ENCODE peak calls at places on chromosomes 5 and 9, in five cellular contexts. C is neural progenitor cell, U is stomach, B is hepatocyte, S is ascending aorta. T is an unnamed sample.
A peak's percentile ranks its signal among the peaks of the same experiment; 100 is the strongest.

GRCh38 chr5:175873090-175873454 is 1.7 kb downstream of the CPLX2 start:
- DNase-seq in C (peak; percentile 80), U (no peak), B (peak; percentile 18), S (no peak), T (peak; percentile 86)

GRCh38 chr5:59460368-59461153 is 433.0 kb downstream of the PDE4D start:
- DNase-seq in C (no peak), U (no peak), B (no peak), S (no peak), T (peak; percentile 56)

GRCh38 chr5:20656262-20656661 is 668.3 kb upstream of the CDH18 start:
- DNase-seq in C (no peak), U (no peak), B (no peak), S (no peak), T (no peak)

GRCh38 chr5:137636846-137637515 is 98.9 kb downstream of the KLHL3 start:
- DNase-seq in C (no peak), U (no peak), B (no peak), S (no peak), T (no peak)

GRCh38 chr5:148976569-148977321 is 86.1 kb downstream of the SH3TC2 start:
- DNase-seq in C (peak; percentile 57), U (no peak), B (no peak), S (no peak), T (no peak)

GRCh38 chr9:89664896-89665329 is 60.1 kb downstream of the GADD45G start:
- DNase-seq in C (no peak), U (peak; percentile 94), B (peak; percentile 78), S (no peak), T (no peak)

GRCh38 chr9:15277400-15278137 is 29.4 kb downstream of the TTC39B start:
- DNase-seq in C (peak; percentile 23), U (no peak), B (no peak), S (no peak), T (no peak)

GRCh38 chr9:109487247-109487646 is 10.9 kb downstream of the PTPN3 start:
- DNase-seq in C (no peak), U (no peak), B (peak; percentile 32), S (no peak), T (no peak)

GRCh38 chr9:136572596-136573313 is 26.9 kb upstream of the NOTCH1 start:
- DNase-seq in C (no peak), U (no peak), B (no peak), S (no peak), T (no peak)

GRCh38 chr9:18863821-18864220 is 169.2 kb downstream of the SAXO1 start:
- DNase-seq in C (no peak), U (no peak), B (no peak), S (no peak), T (no peak)

GRCh38 chr9:137129089-137129455 is 9.9 kb upstream of the GRIN1 start:
- DNase-seq in C (peak; percentile 46), U (peak; percentile 35), B (no peak), S (no peak), T (peak; percentile 64)

GRCh38 chr5:17132444-17133083 is 84.9 kb upstream of the BASP1 start:
- DNase-seq in C (peak; percentile 43), U (no peak), B (peak; percentile 41), S (no peak), T (no peak)

GRCh38 chr5:80151890-80152289 is 104.0 kb downstream of the SERINC5 start:
- DNase-seq in C (no peak), U (no peak), B (no peak), S (no peak), T (no peak)

GRCh38 chr5:181171782-181172181 is 24.4 kb downstream of the OR2V2 start:
- DNase-seq in C (no peak), U (no peak), B (no peak), S (no peak), T (no peak)

GRCh38 chr5:181170996-181171395 is 23.6 kb downstream of the OR2V2 start:
- DNase-seq in C (no peak), U (no peak), B (no peak), S (no peak), T (no peak)

GRCh38 chr5:181173420-181174342 is 26.3 kb downstream of the OR2V2 start:
- DNase-seq in C (peak; percentile 59), U (no peak), B (peak; percentile 52), S (no peak), T (no peak)

GRCh38 chr5:181170237-181170830 is 22.9 kb downstream of the OR2V2 start:
- DNase-seq in C (peak; percentile 61), U (no peak), B (peak; percentile 37), S (no peak), T (no peak)

DNA sequence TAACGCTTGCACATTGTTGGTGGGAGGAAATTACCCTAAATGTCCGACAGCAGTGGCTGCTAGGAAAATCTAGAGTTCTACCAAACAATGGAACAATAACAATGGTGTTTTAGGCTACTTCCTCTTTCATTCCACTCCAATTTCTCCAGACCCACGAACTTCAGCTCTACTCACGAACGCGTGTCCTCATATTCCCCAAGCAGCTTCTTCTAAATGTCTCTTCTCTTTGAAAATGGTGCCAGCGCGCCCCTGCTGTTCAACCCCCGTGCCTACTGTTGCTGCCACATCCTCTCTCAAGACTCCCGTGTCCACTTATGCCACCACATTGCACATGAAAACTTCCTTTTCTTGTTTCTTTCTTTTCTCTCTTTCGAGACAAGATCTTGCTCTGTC is 25.6 kb downstream of the OR2V2 start:
- DNase-seq in C (no peak), U (no peak), B (no peak), S (no peak), T (no peak)
- TF ChIP-seq CTCF in C (peak; percentile 34), U (no peak), B (peak; percentile 19), S (no peak), T (no peak)

DNA sequence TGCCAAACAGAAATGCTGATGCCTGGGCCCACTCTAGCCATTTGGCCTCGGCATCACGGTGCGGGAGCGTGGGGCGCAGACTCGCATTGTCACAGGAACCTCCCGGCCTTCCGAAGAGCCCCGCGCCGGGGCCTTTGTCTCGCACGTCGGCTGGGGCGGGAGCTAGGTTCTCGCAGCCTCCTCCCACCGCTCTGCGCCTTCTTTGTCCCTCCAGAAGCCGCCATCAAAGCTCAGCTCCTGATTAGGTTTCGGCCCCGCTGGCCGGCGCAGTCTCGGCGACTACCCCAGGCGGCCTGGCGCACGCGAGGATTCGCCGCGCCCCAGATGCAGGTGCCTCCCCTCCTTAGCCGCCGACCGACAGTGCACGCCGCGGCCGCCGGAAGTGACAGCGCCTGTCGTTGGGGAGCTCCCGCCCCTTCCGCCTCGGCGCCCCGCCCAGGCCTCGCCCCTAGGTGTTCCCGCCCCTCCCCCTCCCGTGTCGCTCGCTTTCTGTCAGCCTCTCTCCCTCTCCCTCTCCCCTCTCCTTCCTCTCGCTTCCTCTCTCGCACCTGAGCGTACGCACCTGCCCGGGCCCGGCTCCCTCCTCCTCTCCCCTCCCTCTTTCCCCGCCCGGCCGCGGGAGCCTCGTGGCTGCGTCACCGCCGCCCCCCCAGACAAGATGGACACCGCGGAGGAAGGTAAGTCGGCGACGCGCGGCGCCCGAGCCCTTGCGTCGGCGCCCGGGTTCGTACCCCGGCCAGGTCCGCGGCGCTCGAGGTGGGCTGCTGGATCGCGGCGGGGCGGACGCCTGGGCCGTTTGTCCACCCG is at the start of gene MARCHF6:
- DNase-seq in C (peak; percentile 98), U (peak; percentile 98), B (peak; percentile 99), S (peak; percentile 79), T (peak; percentile 99)
- H3K9me3 ChIP-seq in C (no peaks in the 10 kb centered on the region), U (no peaks in the 10 kb centered on the region), B (no peaks in the 10 kb centered on the region), S (no peaks in the 10 kb centered on the region), T (no peaks in the 10 kb centered on the region)

DNA sequence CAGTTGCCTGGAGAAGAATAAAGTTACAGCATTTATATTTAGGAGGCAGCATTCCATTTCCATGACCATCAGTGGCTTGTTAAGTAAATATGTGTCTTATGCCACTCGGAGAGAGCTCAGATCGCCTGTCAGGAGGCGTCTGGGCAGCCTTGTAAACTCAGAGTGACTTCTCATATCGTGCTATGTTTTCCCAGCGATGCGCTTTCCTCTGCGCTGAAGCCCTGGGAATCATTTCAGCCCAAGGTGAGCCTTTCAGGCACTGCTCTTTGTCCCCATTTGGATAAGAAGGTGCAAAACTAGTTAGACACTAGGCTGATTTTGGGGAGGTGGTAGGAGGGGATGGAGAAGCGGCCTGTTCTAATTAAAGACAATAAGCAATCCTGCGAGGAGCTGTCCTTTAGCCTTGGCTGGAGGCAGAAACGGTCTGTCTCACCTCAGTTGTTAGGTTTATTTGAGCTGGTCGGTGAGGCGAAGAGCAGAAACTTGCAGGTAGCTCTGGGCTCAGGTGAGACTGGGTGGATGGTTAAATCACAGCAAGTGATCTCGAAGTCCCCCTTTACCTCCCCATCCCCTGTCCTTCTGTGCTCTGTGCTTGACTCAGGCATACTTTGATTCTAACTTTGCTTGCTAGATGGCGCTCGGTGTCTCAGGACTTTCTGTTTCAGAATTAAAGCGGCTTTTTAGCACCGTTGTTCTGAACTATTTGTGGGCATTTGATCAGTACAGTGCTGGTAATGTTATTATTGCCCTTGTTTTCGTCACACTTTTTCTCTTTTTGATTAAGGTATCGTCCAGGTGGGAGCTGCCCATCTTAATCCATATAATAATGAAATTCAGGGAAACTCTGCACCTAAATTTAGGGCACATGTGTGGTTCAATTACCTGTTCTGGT is 24.6 kb downstream of the NR2F1 start:
- DNase-seq in C (peak; percentile 84), U (no peak), B (peak; percentile 65), S (no peak), T (peak; percentile 54)
- TF ChIP-seq CTCF in C (peak; percentile 72), U (no peak), B (peak; percentile 66), S (peak; percentile 24), T (peak; percentile 74)

DNA sequence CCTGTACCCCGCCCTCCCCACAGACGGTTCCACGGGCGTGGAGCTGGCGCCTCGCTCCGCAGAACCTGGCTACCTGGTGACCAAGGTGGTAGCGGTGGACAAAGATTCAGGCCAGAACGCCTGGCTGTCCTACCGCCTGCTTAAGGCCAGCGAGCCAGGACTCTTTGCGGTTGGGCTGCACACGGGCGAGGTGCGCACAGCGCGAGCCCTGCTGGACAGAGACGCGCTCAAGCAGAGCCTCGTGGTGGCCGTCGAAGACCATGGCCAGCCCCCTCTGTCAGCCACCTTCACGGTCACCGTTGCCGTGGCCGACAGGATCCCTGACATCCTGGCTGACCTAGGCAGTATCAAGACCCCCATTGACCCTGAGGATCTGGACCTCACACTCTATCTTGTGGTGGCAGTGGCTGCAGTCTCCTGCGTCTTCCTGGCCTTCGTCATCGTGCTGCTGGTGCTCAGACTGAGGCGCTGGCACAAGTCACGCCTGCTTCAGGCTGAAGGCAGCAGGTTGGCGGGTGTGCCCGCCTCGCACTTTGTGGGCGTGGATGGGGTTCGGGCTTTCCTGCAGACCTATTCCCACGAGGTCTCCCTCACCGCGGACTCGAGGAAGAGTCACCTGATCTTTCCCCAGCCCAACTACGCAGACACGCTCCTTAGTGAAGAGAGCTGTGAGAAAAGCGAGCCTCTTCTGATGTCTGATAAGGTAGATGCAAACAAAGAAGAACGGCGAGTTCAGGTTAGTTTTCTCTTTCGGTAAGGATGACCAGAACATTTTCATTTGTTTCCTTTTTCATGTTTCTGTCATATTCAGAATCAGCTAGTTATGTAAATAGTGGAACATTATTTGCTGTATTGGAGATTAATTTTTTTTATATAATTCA is 2.3 kb downstream of the PCDHGA5 start:
- DNase-seq in C (no peak), U (no peak), B (no peak), S (no peak), T (no peak)
- H3K9me3 ChIP-seq in C (no peaks in the 10 kb centered on the region), U (peaks cover 76% of the 10 kb centered on the region), B (peaks cover 5% of the 10 kb centered on the region), S (peaks cover 93% of the 10 kb centered on the region), T (peaks cover 23% of the 10 kb centered on the region)

GRCh38 chr9:17795708-17796107 is 216.8 kb downstream of the SH3GL2 start:
- DNase-seq in C (no peak), U (no peak), B (no peak), S (no peak), T (no peak)

GRCh38 chr9:17789316-17789715 is 210.4 kb downstream of the SH3GL2 start:
- DNase-seq in C (no peak), U (no peak), B (no peak), S (no peak), T (no peak)

GRCh38 chr9:17799383-17799782 is 220.5 kb downstream of the SH3GL2 start:
- DNase-seq in C (no peak), U (no peak), B (no peak), S (no peak), T (no peak)

GRCh38 chr9:17793713-17794622 is 215.1 kb downstream of the SH3GL2 start:
- DNase-seq in C (peak; percentile 31), U (no peak), B (peak; percentile 32), S (no peak), T (peak; percentile 33)
- TF ChIP-seq CTCF in C (peak; percentile 44), U (no peak), B (peak; percentile 29), S (no peak), T (peak; percentile 7)

T was measured in WERI-Rb-1.